ENCODE peak calls at places on chromosomes 13 and 19, in six cellular contexts. Q, A, Y, F, S and D are unnamed samples.

GRCh38 chr13:80972857-80973478 is 632.0 kb upstream of the SPRY2 start:
- DNase-seq in Q (no peak), A (no peak), Y (no peak), F (no peak), S (no peak), D (no peak)

GRCh38 chr13:98349731-98350305 is 172.7 kb upstream of the RNF113B start:
- DNase-seq in Q (peak), A (no peak), Y (no peak), F (no peak), S (no peak), D (no peak)

GRCh38 chr13:98253526-98253925 is 76.5 kb upstream of the RNF113B start:
- DNase-seq in Q (no peak), A (peak), Y (no peak), F (no peak), S (no peak), D (no peak)

GRCh38 chr13:85650613-85651012 is 148.6 kb downstream of the SLITRK6 start:
- DNase-seq in Q (no peak), A (no peak), Y (no peak), F (no peak), S (no peak), D (no peak)

GRCh38 chr13:43664700-43665191 is 122.0 kb downstream of the ENOX1 start:
- DNase-seq in Q (peak), A (peak), Y (no peak), F (peak), S (peak), D (peak)

GRCh38 chr13:30924726-30925125 is 7.7 kb upstream of the TEX26 start:
- DNase-seq in Q (no peak), A (no peak), Y (no peak), F (no peak), S (no peak), D (no peak)

GRCh38 chr19:19477705-19478383 is 37.5 kb downstream of the TSSK6 start:
- DNase-seq in Q (no peak), A (no peak), Y (no peak), F (no peak), S (no peak), D (no peak)

GRCh38 chr19:2790194-2790556 is 4.9 kb downstream of the THOP1 start:
- DNase-seq in Q (no peak), A (no peak), Y (no peak), F (no peak), S (no peak), D (no peak)

GRCh38 chr13:99415014-99415650 is 86.1 kb upstream of the TM9SF2 start:
- DNase-seq in Q (no peak), A (no peak), Y (no peak), F (no peak), S (no peak), D (no peak)

GRCh38 chr19:38989066-38989605 is 13.6 kb upstream of the FBXO17 start:
- DNase-seq in Q (peak), A (peak), Y (no peak), F (no peak), S (peak), D (no peak)

GRCh38 chr13:52737900-52738299 is 1.7 kb downstream of the CNMD start:
- DNase-seq in Q (no peak), A (no peak), Y (no peak), F (peak), S (no peak), D (no peak)

GRCh38 chr19:33231511-33231910 is 5.9 kb upstream of the SLC7A10 start:
- DNase-seq in Q (no peak), A (peak), Y (no peak), F (peak), S (no peak), D (no peak)

GRCh38 chr19:18000981-18001836 is 6.8 kb upstream of the ARRDC2 start:
- DNase-seq in Q (peak), A (peak), Y (peak), F (peak), S (peak), D (peak)

GRCh38 chr13:27960362-27961226 is 8.5 kb downstream of the CDX2 start:
- DNase-seq in Q (peak), A (peak), Y (peak), F (peak), S (no peak), D (no peak)

GRCh38 chr19:41096353-41096752 is 8.1 kb downstream of the CYP2A13 start:
- DNase-seq in Q (no peak), A (no peak), Y (no peak), F (no peak), S (no peak), D (no peak)

GRCh38 chr13:32901994-32902780 is 114.0 kb upstream of the KL start:
- DNase-seq in Q (peak), A (peak), Y (no peak), F (no peak), S (peak), D (no peak)

GRCh38 chr13:79485014-79485441 is 4.1 kb downstream of the NDFIP2 start:
- DNase-seq in Q (peak), A (peak), Y (no peak), F (peak), S (peak), D (peak)

GRCh38 chr13:19048381-19048780 is 133.2 kb downstream of the TUBA3C start:
- DNase-seq in Q (no peak), A (no peak), Y (no peak), F (no peak), S (no peak), D (no peak)

GRCh38 chr13:48486836-48487235 is 46.0 kb downstream of the RCBTB2 start:
- DNase-seq in Q (no peak), A (no peak), Y (no peak), F (no peak), S (no peak), D (no peak)

GRCh38 chr19:10660346-10660745 is 6.2 kb downstream of the ILF3 start:
- DNase-seq in Q (no peak), A (no peak), Y (no peak), F (no peak), S (no peak), D (no peak)

GRCh38 chr13:87331178-87331577 is 340.0 kb upstream of the SLITRK5 start:
- DNase-seq in Q (peak), A (peak), Y (no peak), F (no peak), S (peak), D (no peak)

GRCh38 chr13:50682966-50683365 is 160.5 kb downstream of the DLEU7 start:
- DNase-seq in Q (no peak), A (no peak), Y (no peak), F (no peak), S (no peak), D (no peak)

GRCh38 chr19:36605839-36606478 is 846 bp downstream of the ZNF382 start:
- DNase-seq in Q (peak), A (peak), Y (no peak), F (no peak), S (no peak), D (no peak)

GRCh38 chr13:30898721-30899188 is 7.3 kb upstream of the MEDAG start:
- DNase-seq in Q (peak), A (peak), Y (peak), F (peak), S (peak), D (peak)

GRCh38 chr13:32639502-32640105 is 53.4 kb downstream of the PDS5B start:
- DNase-seq in Q (peak), A (peak), Y (no peak), F (peak), S (peak), D (peak)

GRCh38 chr13:98678741-98679140 is 73.7 kb downstream of the SLC15A1 start:
- DNase-seq in Q (no peak), A (no peak), Y (no peak), F (no peak), S (no peak), D (no peak)

GRCh38 chr19:35460608-35461007 is 12.6 kb downstream of the FFAR2 start:
- DNase-seq in Q (no peak), A (no peak), Y (no peak), F (peak), S (no peak), D (no peak)